ENCODE peak calls at places on chromosomes 13 and 19, in five cellular contexts. E is neural progenitor cell, M is OCI-LY7, Q is HCT116, D is PC-3. J is an unnamed sample. For H3K4me1 and H3K79me2, the result is how much of the 10 kb centered on the place peaks cover.

GRCh38 chr19:46495789-46496099 is at the start of gene PNMA8B:
- DNase-seq in M (peak), Q (no peak), E (peak), D (no peak), J (peak)

GRCh38 chr19:10762656-10763055 is 44.8 kb downstream of the DNM2 start:
- DNase-seq in Q (no peak), M (no peak), E (no peak), D (peak), J (no peak)

GRCh38 chr13:112202966-112203365 is 136.0 kb downstream of the SOX1 start:
- DNase-seq in M (no peak), E (no peak), Q (no peak), D (no peak), J (no peak)

GRCh38 chr13:92769064-92769463 is 457.5 kb upstream of the GPC6 start:
- DNase-seq in Q (no peak), D (no peak), M (no peak), E (no peak), J (no peak)

GRCh38 chr13:60397693-60398437 is 845 bp downstream of the TDRD3 start:
- DNase-seq in M (peak), Q (no peak), D (peak), E (peak), J (peak)

GRCh38 chr19:46728208-46728607 is 11.3 kb upstream of the PRKD2 start:
- DNase-seq in M (no peak), E (no peak), Q (no peak), D (no peak), J (no peak)

GRCh38 chr13:49791214-49791752 is 1.2 kb downstream of the KPNA3 start:
- DNase-seq in Q (no peak), D (peak), M (peak), E (peak), J (peak)

GRCh38 chr13:25232937-25233515 is 54.3 kb downstream of the MTMR6 start:
- DNase-seq in Q (peak), E (peak), D (peak), M (peak), J (no peak)

DNA sequence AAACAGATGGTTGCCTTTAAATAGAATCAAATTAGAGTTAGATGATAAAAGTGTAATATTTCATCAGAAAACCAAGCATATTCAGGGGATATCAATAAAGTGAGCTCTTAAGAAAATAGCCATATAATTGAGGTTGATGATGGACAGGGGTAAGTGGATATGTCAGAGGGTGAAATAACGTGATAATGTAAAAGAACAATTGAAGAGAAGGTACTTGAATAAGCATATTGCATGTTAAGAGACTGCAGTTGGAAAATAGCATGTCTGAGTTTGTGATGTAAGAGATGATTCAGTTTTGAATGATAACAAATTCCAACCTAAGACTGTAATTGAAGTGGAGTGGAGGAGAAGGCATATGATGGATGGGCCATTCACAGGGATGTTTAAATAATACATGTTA is 1633.6 kb downstream of the SLITRK1 start:
- DNase-seq in E (no peak), D (no peak), Q (no peak), M (no peak), J (no peak)
- H3K4me1 ChIP-seq in E (under half), D (under half), Q (under half), M (under half), J (under half)

GRCh38 chr19:2338751-2339643 is 10.5 kb downstream of the SPPL2B start:
- DNase-seq in Q (no peak), D (no peak), E (no peak), M (no peak), J (no peak)

GRCh38 chr19:2341247-2341705 is 12.8 kb downstream of the SPPL2B start:
- DNase-seq in Q (no peak), E (no peak), D (no peak), M (no peak), J (no peak)

GRCh38 chr19:2339644-2340310 is 11.3 kb downstream of the SPPL2B start:
- DNase-seq in M (no peak), D (no peak), Q (no peak), E (no peak), J (no peak)

GRCh38 chr19:2341987-2342386 is 13.5 kb downstream of the SPPL2B start:
- DNase-seq in M (no peak), D (no peak), E (no peak), Q (no peak), J (no peak)

DNA sequence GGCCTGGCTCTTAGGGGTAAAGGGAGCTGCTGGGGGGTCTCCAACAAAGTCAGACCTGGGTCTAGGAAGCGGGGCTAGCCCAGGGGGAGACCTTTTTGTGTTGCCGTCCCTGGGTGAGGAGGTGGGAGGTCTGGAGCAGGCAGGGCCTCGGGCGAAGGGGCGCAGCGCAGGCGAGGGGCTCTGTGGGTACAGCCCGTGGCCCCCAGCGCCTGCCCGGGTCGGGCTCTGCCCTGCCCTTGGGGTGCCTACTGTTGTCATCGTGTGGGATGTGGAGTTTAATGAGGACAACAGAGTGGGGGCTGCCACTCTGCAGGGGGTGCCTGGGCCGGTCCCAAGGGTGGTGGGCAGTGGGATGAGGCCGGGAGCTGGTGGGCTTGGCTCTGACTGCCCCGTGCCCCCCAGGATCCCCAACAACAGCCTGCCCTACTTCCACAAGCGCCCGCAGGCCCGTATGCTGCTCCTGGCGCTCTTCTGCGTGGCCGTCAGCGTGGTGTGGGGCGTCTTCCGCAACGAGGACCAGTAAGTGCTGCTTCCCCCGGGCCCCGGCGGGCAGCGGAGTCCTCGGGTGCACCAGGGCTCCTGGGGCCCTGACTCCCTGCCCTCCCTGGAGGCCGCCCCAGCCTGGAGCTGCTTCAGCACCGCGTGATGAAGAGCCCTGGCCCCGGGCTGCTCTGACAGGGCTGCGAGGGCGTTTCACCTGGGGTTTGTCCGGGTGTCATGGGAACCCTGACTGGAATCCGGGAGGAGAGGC is 12.2 kb downstream of the SPPL2B start:
- DNase-seq in E (no peak), M (no peak), D (no peak), Q (no peak), J (no peak)
- H3K79me2 ChIP-seq in E (under half), M (under half), D (under half), Q (under half), J (under half)

GRCh38 chr19:3136684-3137055 is 837 bp downstream of the GNA15 start:
- DNase-seq in M (no peak), D (no peak), Q (no peak), E (no peak), J (no peak)

GRCh38 chr19:3138268-3138667 is 2.4 kb downstream of the GNA15 start:
- DNase-seq in Q (no peak), D (no peak), M (no peak), E (no peak), J (no peak)

GRCh38 chr19:3133793-3134116 is 2.1 kb upstream of the GNA15 start:
- DNase-seq in M (no peak), E (no peak), D (no peak), Q (no peak), J (no peak)

GRCh38 chr19:3135961-3136683 is at the start of gene GNA15:
- DNase-seq in Q (no peak), D (no peak), E (no peak), M (no peak), J (no peak)

DNA sequence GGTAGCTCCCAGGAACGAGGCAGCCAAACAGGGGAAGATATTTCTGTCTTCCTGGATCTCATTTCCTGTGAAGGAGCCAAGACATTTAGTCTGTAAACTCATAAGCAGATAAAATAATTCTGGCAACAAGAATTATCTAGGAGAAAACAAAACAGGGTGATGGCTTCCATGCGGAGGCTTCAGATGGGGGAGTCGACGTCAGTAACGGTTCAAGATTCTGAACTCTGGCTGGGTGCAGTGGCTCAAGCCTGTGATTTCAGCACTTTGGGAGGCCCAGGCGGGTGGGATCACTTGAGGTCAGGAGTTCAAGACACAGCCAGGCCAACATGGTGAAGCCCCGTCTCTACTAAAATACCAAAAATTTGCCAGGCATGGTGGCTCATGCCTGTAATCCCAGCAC is 1.3 kb downstream of the GNA15 start:
- DNase-seq in M (no peak), D (no peak), Q (no peak), E (no peak), J (no peak)
- H3K4me3 ChIP-seq in M (no peak), D (no peak), Q (no peak), E (no peak), J (no peak)

GRCh38 chr19:1850809-1851544 is 2.7 kb upstream of the REXO1 start:
- DNase-seq in Q (no peak), M (no peak), E (no peak), D (peak), J (no peak)

GRCh38 chr19:1849132-1849474 is 820 bp upstream of the REXO1 start:
- DNase-seq in D (no peak), M (no peak), Q (no peak), E (no peak), J (no peak)

GRCh38 chr19:1848399-1849131 is at the start of gene REXO1:
- DNase-seq in E (peak), D (peak), Q (peak), M (peak), J (peak)

GRCh38 chr19:1851581-1852293 is 3.5 kb upstream of the REXO1 start:
- DNase-seq in Q (no peak), E (no peak), M (no peak), D (no peak), J (no peak)

GRCh38 chr19:1849999-1850398 is 1.7 kb upstream of the REXO1 start:
- DNase-seq in Q (no peak), D (no peak), E (no peak), M (no peak), J (no peak)
- H3K4me1 ChIP-seq in Q (half or more), D (under half), E (under half), M (under half), J (under half)

GRCh38 chr19:58387338-58388174 is 487 bp downstream of the RPS5 start:
- DNase-seq in M (peak), D (no peak), Q (no peak), E (no peak), J (no peak)

GRCh38 chr19:58385313-58386165 is 1.5 kb upstream of the RPS5 start:
- DNase-seq in D (no peak), M (no peak), Q (no peak), E (no peak), J (no peak)

GRCh38 chr19:58386576-58387337 is at the start of gene RPS5:
- DNase-seq in Q (peak), D (peak), E (peak), M (peak), J (peak)

GRCh38 chr19:58388175-58388526 is 1.1 kb downstream of the RPS5 start:
- DNase-seq in Q (no peak), D (no peak), M (no peak), E (no peak), J (no peak)

DNA sequence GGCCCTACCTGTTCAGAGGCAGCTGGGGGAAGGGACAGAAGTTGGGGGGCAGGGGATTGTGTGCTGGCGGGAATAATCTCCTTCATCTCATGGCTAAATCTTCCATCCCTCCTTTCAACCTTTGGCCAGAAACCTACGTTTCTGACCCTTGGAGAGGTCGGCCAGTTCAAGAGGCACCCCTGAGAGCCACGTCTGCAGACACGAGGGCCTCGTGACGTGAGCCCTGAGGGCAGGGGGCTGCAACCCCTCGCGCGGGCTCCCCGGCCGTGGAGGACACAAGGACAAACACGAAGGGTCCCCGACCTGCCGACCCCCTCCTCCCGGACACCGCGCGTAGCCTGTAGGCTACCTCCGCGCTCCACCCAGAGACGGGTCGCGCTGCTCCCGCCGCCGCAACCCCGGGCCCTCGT is 898 bp upstream of the RPS5 start:
- DNase-seq in D (no peak), Q (no peak), E (no peak), M (no peak), J (no peak)
- H3K79me2 ChIP-seq in D (half or more), Q (half or more), E (under half), M (under half), J (under half)

GRCh38 chr13:27952931-27953670 is 16.0 kb downstream of the CDX2 start:
- DNase-seq in E (peak), Q (no peak), M (no peak), D (no peak), J (no peak)
- H3K4me3 ChIP-seq in E (peak), Q (peak), M (no peak), D (peak), J (no peak)

GRCh38 chr13:48647625-48648024 is 6.1 kb upstream of the CYSLTR2 start:
- DNase-seq in E (no peak), M (peak), D (no peak), Q (no peak), J (no peak)
- H3K4me1 ChIP-seq in E (under half), M (under half), D (under half), Q (under half), J (under half)

GRCh38 chr13:20867408-20867807 is 35.1 kb downstream of the XPO4 start:
- DNase-seq in M (no peak), E (no peak), D (no peak), Q (no peak), J (no peak)

GRCh38 chr13:20873348-20873747 is 29.2 kb downstream of the XPO4 start:
- DNase-seq in D (peak), E (peak), Q (no peak), M (no peak), J (no peak)

GRCh38 chr13:20869540-20869939 is 33.0 kb downstream of the XPO4 start:
- DNase-seq in M (no peak), E (no peak), D (peak), Q (no peak), J (no peak)

DNA sequence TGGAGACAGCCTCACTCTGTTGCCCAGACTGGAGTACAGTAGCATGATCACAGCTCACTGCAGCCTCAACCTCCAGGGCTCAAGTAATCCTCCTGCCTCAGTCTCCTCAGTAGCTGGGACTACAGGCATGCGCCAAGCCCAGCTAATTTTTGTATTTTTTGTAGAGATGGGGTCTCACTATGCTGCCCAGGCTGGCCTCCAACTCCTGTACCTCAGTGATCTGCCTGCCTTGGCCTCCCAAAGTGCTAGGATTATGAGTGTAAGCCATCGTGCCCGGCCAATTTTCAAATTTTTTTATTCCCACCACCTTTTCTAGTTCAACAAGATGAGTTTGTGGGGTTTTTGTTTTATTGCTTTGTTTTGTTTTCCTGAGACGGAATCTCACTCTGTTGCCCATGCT is 31.7 kb downstream of the XPO4 start:
- DNase-seq in E (no peak), M (no peak), D (no peak), Q (no peak), J (no peak)
- H3K79me2 ChIP-seq in E (half or more), M (half or more), D (half or more), Q (half or more), J (half or more)

J was measured in MM.1S.